ENCODE peak calls at places on chromosomes 4 and X, in seven cellular contexts. One of them, this sample, is unnamed.

GRCh38 chrX:149462849-149463248 is 42.3 kb downstream of the IDS start:
- DNase-seq in occipital lobe: no peak
- DNase-seq in neural crest cell: no peak
- DNase-seq in GM04504: peak; percentile 23
- DNase-seq in CD4-positive, alpha-beta T cell: no peak
- DNase-seq in neuronal stem cell: no peak
- DNase-seq in NCI-H1092 treated with DMSO at 0.1 percent for 48 hours: no peak
- DNase-seq in this sample: no peak

GRCh38 chr4:24330198-24330972 is 254.0 kb downstream of the DHX15 start:
- DNase-seq in neuronal stem cell: no peak
- DNase-seq in GM04504: no peak
- DNase-seq in NCI-H1092 treated with DMSO at 0.1 percent for 48 hours: no peak
- DNase-seq in occipital lobe: no peak
- DNase-seq in neural crest cell: no peak
- DNase-seq in CD4-positive, alpha-beta T cell: no peak
- DNase-seq in this sample: no peak

GRCh38 chr4:90184560-90184959 is 57.4 kb downstream of the CCSER1 start:
- DNase-seq in GM04504: no peak
- DNase-seq in CD4-positive, alpha-beta T cell: no peak
- DNase-seq in neuronal stem cell: no peak
- DNase-seq in occipital lobe: no peak
- DNase-seq in neural crest cell: no peak
- DNase-seq in NCI-H1092 treated with DMSO at 0.1 percent for 48 hours: no peak
- DNase-seq in this sample: no peak

GRCh38 chr4:18559492-18559891 is 537.9 kb upstream of the LCORL start:
- DNase-seq in occipital lobe: no peak
- DNase-seq in CD4-positive, alpha-beta T cell: no peak
- DNase-seq in neuronal stem cell: no peak
- DNase-seq in NCI-H1092 treated with DMSO at 0.1 percent for 48 hours: no peak
- DNase-seq in neural crest cell: no peak
- DNase-seq in GM04504: no peak
- DNase-seq in this sample: no peak

GRCh38 chrX:53287493-53288138 is 6.2 kb upstream of the IQSEC2 start:
- DNase-seq in GM04504: peak; percentile 51
- DNase-seq in neuronal stem cell: no peak
- DNase-seq in occipital lobe: peak; percentile 40
- DNase-seq in CD4-positive, alpha-beta T cell: peak; percentile 4
- DNase-seq in NCI-H1092 treated with DMSO at 0.1 percent for 48 hours: peak; percentile 81
- DNase-seq in neural crest cell: no peak
- DNase-seq in this sample: peak; percentile 68

GRCh38 chr4:149897784-149898183 is 82.1 kb upstream of the IQCM start:
- DNase-seq in occipital lobe: no peak
- DNase-seq in neuronal stem cell: no peak
- DNase-seq in CD4-positive, alpha-beta T cell: no peak
- DNase-seq in GM04504: no peak
- DNase-seq in neural crest cell: no peak
- DNase-seq in NCI-H1092 treated with DMSO at 0.1 percent for 48 hours: peak; percentile 47
- DNase-seq in this sample: no peak

GRCh38 chr4:103046416-103047290 is 27.1 kb upstream of the SLC9B1 start:
- DNase-seq in neuronal stem cell: peak; percentile 21
- DNase-seq in occipital lobe: no peak
- DNase-seq in CD4-positive, alpha-beta T cell: peak; percentile 7
- DNase-seq in GM04504: peak; percentile 20
- DNase-seq in neural crest cell: peak; percentile 19
- DNase-seq in NCI-H1092 treated with DMSO at 0.1 percent for 48 hours: peak; percentile 9
- DNase-seq in this sample: no peak

GRCh38 chr4:56513517-56513916 is 7.9 kb downstream of the ARL9 start:
- DNase-seq in neuronal stem cell: no peak
- DNase-seq in NCI-H1092 treated with DMSO at 0.1 percent for 48 hours: no peak
- DNase-seq in neural crest cell: no peak
- DNase-seq in GM04504: no peak
- DNase-seq in occipital lobe: no peak
- DNase-seq in CD4-positive, alpha-beta T cell: no peak
- DNase-seq in this sample: no peak

GRCh38 chrX:100643943-100644587 is at the start of gene SRPX2:
- DNase-seq in GM04504: peak; percentile 67
- DNase-seq in neural crest cell: no peak
- DNase-seq in CD4-positive, alpha-beta T cell: no peak
- DNase-seq in occipital lobe: no peak
- DNase-seq in neuronal stem cell: no peak
- DNase-seq in NCI-H1092 treated with DMSO at 0.1 percent for 48 hours: no peak
- DNase-seq in this sample: peak; percentile 76

GRCh38 chr4:43855283-43855682 is 593.3 kb downstream of the KCTD8 start:
- DNase-seq in NCI-H1092 treated with DMSO at 0.1 percent for 48 hours: no peak
- DNase-seq in occipital lobe: no peak
- DNase-seq in GM04504: no peak
- DNase-seq in neuronal stem cell: no peak
- DNase-seq in CD4-positive, alpha-beta T cell: no peak
- DNase-seq in neural crest cell: no peak
- DNase-seq in this sample: no peak

GRCh38 chrX:153766871-153767673 is 3.0 kb downstream of the PLXNB3 start:
- DNase-seq in GM04504: no peak
- DNase-seq in NCI-H1092 treated with DMSO at 0.1 percent for 48 hours: peak; percentile 75
- DNase-seq in CD4-positive, alpha-beta T cell: no peak
- DNase-seq in occipital lobe: no peak
- DNase-seq in neuronal stem cell: no peak
- DNase-seq in neural crest cell: no peak
- DNase-seq in this sample: no peak

GRCh38 chr4:78244691-78245485 is 187.8 kb downstream of the FRAS1 start:
- DNase-seq in CD4-positive, alpha-beta T cell: no peak
- DNase-seq in neural crest cell: no peak
- DNase-seq in NCI-H1092 treated with DMSO at 0.1 percent for 48 hours: no peak
- DNase-seq in neuronal stem cell: no peak
- DNase-seq in GM04504: no peak
- DNase-seq in occipital lobe: no peak
- DNase-seq in this sample: no peak

GRCh38 chr4:38948551-38948950 is 80.9 kb downstream of the FAM114A1 start:
- DNase-seq in neural crest cell: no peak
- DNase-seq in neuronal stem cell: no peak
- DNase-seq in NCI-H1092 treated with DMSO at 0.1 percent for 48 hours: no peak
- DNase-seq in GM04504: peak; percentile 86
- DNase-seq in occipital lobe: peak; percentile 15
- DNase-seq in CD4-positive, alpha-beta T cell: no peak
- DNase-seq in this sample: peak; percentile 61

GRCh38 chr4:120207021-120207420 is 140.4 kb upstream of the MAD2L1 start:
- DNase-seq in CD4-positive, alpha-beta T cell: no peak
- DNase-seq in neural crest cell: no peak
- DNase-seq in neuronal stem cell: no peak
- DNase-seq in GM04504: no peak
- DNase-seq in occipital lobe: no peak
- DNase-seq in NCI-H1092 treated with DMSO at 0.1 percent for 48 hours: no peak
- DNase-seq in this sample: no peak

GRCh38 chrX:12174358-12174757 is 36.1 kb downstream of the FRMPD4 start:
- DNase-seq in occipital lobe: no peak
- DNase-seq in neural crest cell: no peak
- DNase-seq in NCI-H1092 treated with DMSO at 0.1 percent for 48 hours: no peak
- DNase-seq in CD4-positive, alpha-beta T cell: no peak
- DNase-seq in GM04504: no peak
- DNase-seq in neuronal stem cell: no peak
- DNase-seq in this sample: no peak

GRCh38 chr4:123867910-123868587 is 471.5 kb downstream of the SPRY1 start:
- DNase-seq in neural crest cell: no peak
- DNase-seq in GM04504: no peak
- DNase-seq in CD4-positive, alpha-beta T cell: no peak
- DNase-seq in occipital lobe: no peak
- DNase-seq in neuronal stem cell: no peak
- DNase-seq in NCI-H1092 treated with DMSO at 0.1 percent for 48 hours: no peak
- DNase-seq in this sample: no peak

GRCh38 chr4:86898562-86898961 is 6.3 kb upstream of the C4orf36 start:
- DNase-seq in neural crest cell: no peak
- DNase-seq in GM04504: no peak
- DNase-seq in CD4-positive, alpha-beta T cell: no peak
- DNase-seq in neuronal stem cell: no peak
- DNase-seq in occipital lobe: no peak
- DNase-seq in NCI-H1092 treated with DMSO at 0.1 percent for 48 hours: no peak
- DNase-seq in this sample: no peak

GRCh38 chrX:85084770-85085393 is 81.2 kb downstream of the APOOL start:
- DNase-seq in CD4-positive, alpha-beta T cell: no peak
- DNase-seq in neural crest cell: peak; percentile 11
- DNase-seq in GM04504: peak; percentile 13
- DNase-seq in neuronal stem cell: peak; percentile 1
- DNase-seq in occipital lobe: no peak
- DNase-seq in NCI-H1092 treated with DMSO at 0.1 percent for 48 hours: peak; percentile 10
- DNase-seq in this sample: no peak

GRCh38 chrX:1321689-1322088 is 14.9 kb upstream of the IL3RA start:
- DNase-seq in NCI-H1092 treated with DMSO at 0.1 percent for 48 hours: no peak
- DNase-seq in CD4-positive, alpha-beta T cell: no peak
- DNase-seq in GM04504: no peak
- DNase-seq in neuronal stem cell: no peak
- DNase-seq in occipital lobe: no peak
- DNase-seq in neural crest cell: no peak
- DNase-seq in this sample: no peak

GRCh38 chr4:14445882-14446281 is 556.4 kb upstream of the CPEB2 start:
- DNase-seq in GM04504: no peak
- DNase-seq in NCI-H1092 treated with DMSO at 0.1 percent for 48 hours: no peak
- DNase-seq in neuronal stem cell: no peak
- DNase-seq in neural crest cell: no peak
- DNase-seq in occipital lobe: no peak
- DNase-seq in CD4-positive, alpha-beta T cell: no peak
- DNase-seq in this sample: no peak

GRCh38 chrX:115561605-115562491 is 874 bp downstream of the PLS3 start:
- DNase-seq in occipital lobe: no peak
- DNase-seq in CD4-positive, alpha-beta T cell: no peak
- DNase-seq in GM04504: peak; percentile 14
- DNase-seq in neuronal stem cell: peak; percentile 24
- DNase-seq in NCI-H1092 treated with DMSO at 0.1 percent for 48 hours: peak; percentile 77
- DNase-seq in neural crest cell: peak; percentile 49
- DNase-seq in this sample: peak; percentile 82

GRCh38 chr4:121077496-121077895 is 5.2 kb upstream of the NDNF start:
- DNase-seq in NCI-H1092 treated with DMSO at 0.1 percent for 48 hours: no peak
- DNase-seq in neuronal stem cell: no peak
- DNase-seq in CD4-positive, alpha-beta T cell: no peak
- DNase-seq in occipital lobe: no peak
- DNase-seq in GM04504: no peak
- DNase-seq in neural crest cell: no peak
- DNase-seq in this sample: no peak

GRCh38 chrX:13698432-13698831 is 9.5 kb downstream of the RAB9A start:
- DNase-seq in NCI-H1092 treated with DMSO at 0.1 percent for 48 hours: no peak
- DNase-seq in neuronal stem cell: no peak
- DNase-seq in CD4-positive, alpha-beta T cell: no peak
- DNase-seq in GM04504: no peak
- DNase-seq in neural crest cell: no peak
- DNase-seq in occipital lobe: no peak
- DNase-seq in this sample: no peak

GRCh38 chr4:55409468-55410171 is 13.9 kb downstream of the TMEM165 start:
- DNase-seq in neural crest cell: no peak
- DNase-seq in CD4-positive, alpha-beta T cell: no peak
- DNase-seq in neuronal stem cell: no peak
- DNase-seq in GM04504: no peak
- DNase-seq in occipital lobe: no peak
- DNase-seq in NCI-H1092 treated with DMSO at 0.1 percent for 48 hours: no peak
- DNase-seq in this sample: no peak

GRCh38 chr4:136441629-136442282 is 1090.5 kb downstream of the PCDH18 start:
- DNase-seq in GM04504: no peak
- DNase-seq in occipital lobe: no peak
- DNase-seq in neuronal stem cell: no peak
- DNase-seq in NCI-H1092 treated with DMSO at 0.1 percent for 48 hours: no peak
- DNase-seq in CD4-positive, alpha-beta T cell: no peak
- DNase-seq in neural crest cell: no peak
- DNase-seq in this sample: no peak

GRCh38 chrX:148620023-148620422 is 119.6 kb downstream of the AFF2 start:
- DNase-seq in occipital lobe: no peak
- DNase-seq in neuronal stem cell: no peak
- DNase-seq in GM04504: no peak
- DNase-seq in neural crest cell: no peak
- DNase-seq in CD4-positive, alpha-beta T cell: no peak
- DNase-seq in NCI-H1092 treated with DMSO at 0.1 percent for 48 hours: no peak
- DNase-seq in this sample: no peak

GRCh38 chr4:675036-675804 is 878 bp downstream of the MYL5 start:
- DNase-seq in CD4-positive, alpha-beta T cell: no peak
- DNase-seq in neural crest cell: no peak
- DNase-seq in GM04504: no peak
- DNase-seq in occipital lobe: no peak
- DNase-seq in neuronal stem cell: no peak
- DNase-seq in NCI-H1092 treated with DMSO at 0.1 percent for 48 hours: no peak
- DNase-seq in this sample: no peak

GRCh38 chrX:21725498-21725897 is 32.4 kb downstream of the SMPX start:
- DNase-seq in GM04504: peak; percentile 15
- DNase-seq in neural crest cell: no peak
- DNase-seq in occipital lobe: no peak
- DNase-seq in NCI-H1092 treated with DMSO at 0.1 percent for 48 hours: peak; percentile 45
- DNase-seq in neuronal stem cell: no peak
- DNase-seq in CD4-positive, alpha-beta T cell: no peak
- DNase-seq in this sample: no peak

GRCh38 chrX:71181558-71181909 is 36.9 kb downstream of the NLGN3 start:
- DNase-seq in neuronal stem cell: no peak
- DNase-seq in GM04504: no peak
- DNase-seq in CD4-positive, alpha-beta T cell: peak; percentile 9
- DNase-seq in NCI-H1092 treated with DMSO at 0.1 percent for 48 hours: no peak
- DNase-seq in occipital lobe: no peak
- DNase-seq in neural crest cell: no peak
- DNase-seq in this sample: no peak

GRCh38 chr4:98627477-98627876 is 30.9 kb downstream of the TSPAN5 start:
- DNase-seq in neuronal stem cell: no peak
- DNase-seq in neural crest cell: no peak
- DNase-seq in GM04504: no peak
- DNase-seq in NCI-H1092 treated with DMSO at 0.1 percent for 48 hours: no peak
- DNase-seq in occipital lobe: no peak
- DNase-seq in CD4-positive, alpha-beta T cell: no peak
- DNase-seq in this sample: no peak

GRCh38 chr4:72909461-72909860 is 160.1 kb downstream of the COX18 start:
- DNase-seq in occipital lobe: no peak
- DNase-seq in NCI-H1092 treated with DMSO at 0.1 percent for 48 hours: no peak
- DNase-seq in GM04504: no peak
- DNase-seq in CD4-positive, alpha-beta T cell: no peak
- DNase-seq in neuronal stem cell: no peak
- DNase-seq in neural crest cell: no peak
- DNase-seq in this sample: no peak

GRCh38 chr4:94974773-94975172 is 217.0 kb downstream of the BMPR1B start:
- DNase-seq in GM04504: peak; percentile 32
- DNase-seq in neuronal stem cell: no peak
- DNase-seq in CD4-positive, alpha-beta T cell: no peak
- DNase-seq in neural crest cell: no peak
- DNase-seq in occipital lobe: no peak
- DNase-seq in NCI-H1092 treated with DMSO at 0.1 percent for 48 hours: no peak
- DNase-seq in this sample: no peak

GRCh38 chrX:43679778-43680177 is 23.7 kb downstream of the MAOA start:
- DNase-seq in neural crest cell: no peak
- DNase-seq in CD4-positive, alpha-beta T cell: no peak
- DNase-seq in NCI-H1092 treated with DMSO at 0.1 percent for 48 hours: no peak
- DNase-seq in occipital lobe: no peak
- DNase-seq in neuronal stem cell: no peak
- DNase-seq in GM04504: no peak
- DNase-seq in this sample: no peak

GRCh38 chr4:105306158-105306781 is 159.6 kb downstream of the TET2 start:
- DNase-seq in CD4-positive, alpha-beta T cell: no peak
- DNase-seq in NCI-H1092 treated with DMSO at 0.1 percent for 48 hours: no peak
- DNase-seq in neural crest cell: no peak
- DNase-seq in neuronal stem cell: no peak
- DNase-seq in GM04504: no peak
- DNase-seq in occipital lobe: no peak
- DNase-seq in this sample: no peak

GRCh38 chr4:158182736-158183135 is 9.9 kb upstream of the GASK1B start:
- DNase-seq in neuronal stem cell: no peak
- DNase-seq in CD4-positive, alpha-beta T cell: no peak
- DNase-seq in GM04504: no peak
- DNase-seq in NCI-H1092 treated with DMSO at 0.1 percent for 48 hours: peak; percentile 1
- DNase-seq in occipital lobe: no peak
- DNase-seq in neural crest cell: no peak
- DNase-seq in this sample: no peak

GRCh38 chr4:72701987-72702819 is 133.2 kb upstream of the ADAMTS3 start:
- DNase-seq in occipital lobe: no peak
- DNase-seq in neuronal stem cell: peak; percentile 3
- DNase-seq in neural crest cell: peak; percentile 14
- DNase-seq in NCI-H1092 treated with DMSO at 0.1 percent for 48 hours: peak; percentile 31
- DNase-seq in CD4-positive, alpha-beta T cell: no peak
- DNase-seq in GM04504: peak; percentile 20
- DNase-seq in this sample: peak; percentile 25

GRCh38 chrX:151722241-151722846 is 6.5 kb downstream of the FATE1 start:
- DNase-seq in neural crest cell: peak; percentile 40
- DNase-seq in GM04504: peak; percentile 3
- DNase-seq in NCI-H1092 treated with DMSO at 0.1 percent for 48 hours: no peak
- DNase-seq in neuronal stem cell: peak; percentile 27
- DNase-seq in occipital lobe: no peak
- DNase-seq in CD4-positive, alpha-beta T cell: no peak
- DNase-seq in this sample: no peak

GRCh38 chr4:152849350-152849749 is 69.6 kb downstream of the ARFIP1 start:
- DNase-seq in neuronal stem cell: no peak
- DNase-seq in NCI-H1092 treated with DMSO at 0.1 percent for 48 hours: no peak
- DNase-seq in occipital lobe: no peak
- DNase-seq in CD4-positive, alpha-beta T cell: no peak
- DNase-seq in GM04504: no peak
- DNase-seq in neural crest cell: no peak
- DNase-seq in this sample: no peak

This sample was measured in tibial artery.